ENCODE peak calls at places on chromosomes 2 and 18, in nine cellular contexts. G is gastrocnemius medialis; Z is tibial artery; M is HCT116; O is right cardiac atrium; C is neuronal stem cell; B is adrenal gland; N is CD8-positive, alpha-beta memory T cell; H is upper lobe of right lung. E is an unnamed sample. For H3K4me1 and H3K27me3, the result is how much of the 10 kb centered on the place peaks cover.

GRCh38 chr2:133906926-133907325 is 338.7 kb upstream of the NCKAP5 start:
- DNase-seq in G (no peak), Z (no peak), M (no peak), O (no peak), C (no peak), B (no peak), N (no peak), H (no peak), E (no peak)

GRCh38 chr2:229071292-229071976 is 199.7 kb downstream of the PID1 start:
- DNase-seq in G (no peak), Z (no peak), M (no peak), O (no peak), C (no peak), B (no peak), N (no peak), H (no peak), E (peak)

GRCh38 chr2:115739574-115739973 is 1297.1 kb downstream of the DPP10 start:
- DNase-seq in G (no peak), Z (no peak), M (no peak), O (no peak), C (peak), B (no peak), N (no peak), H (no peak), E (no peak)

GRCh38 chr18:61898576-61899205 is 5.9 kb upstream of the RNF152 start:
- DNase-seq in G (no peak), Z (no peak), M (no peak), O (no peak), C (no peak), B (no peak), N (no peak), H (no peak), E (no peak)

GRCh38 chr2:1223791-1224190 is 189.5 kb upstream of the TPO start:
- DNase-seq in G (no peak), Z (no peak), M (no peak), O (no peak), C (no peak), B (no peak), N (no peak), H (no peak), E (no peak)

GRCh38 chr2:1563943-1564342 is 150.7 kb downstream of the TPO start:
- DNase-seq in G (no peak), Z (no peak), M (no peak), O (no peak), C (no peak), B (no peak), N (no peak), H (no peak), E (no peak)

GRCh38 chr2:99698896-99699295 is 209.1 kb upstream of the REV1 start:
- DNase-seq in G (no peak), Z (no peak), M (no peak), O (no peak), C (no peak), B (no peak), N (no peak), H (no peak), E (no peak)

GRCh38 chr2:198815626-198816025 is 642.1 kb downstream of the SATB2 start:
- DNase-seq in G (no peak), Z (no peak), M (no peak), O (no peak), C (no peak), B (no peak), N (no peak), H (no peak), E (no peak)

GRCh38 chr2:105686588-105686987 is 58.1 kb upstream of the NCK2 start:
- DNase-seq in G (no peak), Z (no peak), M (no peak), O (no peak), C (no peak), B (no peak), N (no peak), H (no peak), E (no peak)

GRCh38 chr2:163553601-163554000 is 182.2 kb downstream of the FIGN start:
- DNase-seq in G (no peak), Z (no peak), M (no peak), O (no peak), C (no peak), B (no peak), N (no peak), H (no peak), E (no peak)

GRCh38 chr2:120760446-120761135 is 24.9 kb downstream of the GLI2 start:
- DNase-seq in G (peak), Z (peak), M (no peak), O (peak), C (no peak), B (no peak), N (no peak), H (peak), E (peak)

GRCh38 chr2:12819098-12819465 is 102.3 kb downstream of the TRIB2 start:
- DNase-seq in G (peak), Z (peak), M (no peak), O (peak), C (no peak), B (peak), N (no peak), H (no peak), E (peak)

GRCh38 chr2:46183426-46183825 is 113.8 kb upstream of the EPAS1 start:
- DNase-seq in G (no peak), Z (no peak), M (no peak), O (no peak), C (no peak), B (no peak), N (no peak), H (no peak), E (no peak)

GRCh38 chr2:62660087-62660486 is 45.4 kb upstream of the EHBP1 start:
- DNase-seq in G (no peak), Z (no peak), M (no peak), O (no peak), C (no peak), B (no peak), N (no peak), H (no peak), E (no peak)
- H3K4me1 ChIP-seq in G (under half), Z (under half), M (under half), O (under half), C (under half), B (under half), N (under half), H (under half), E (under half)

GRCh38 chr2:219493086-219493485 is 5.6 kb upstream of the GMPPA start:
- DNase-seq in G (no peak), Z (no peak), M (no peak), O (no peak), C (no peak), B (no peak), N (no peak), H (no peak), E (no peak)

GRCh38 chr2:219492575-219492974 is 6.1 kb upstream of the GMPPA start:
- DNase-seq in G (no peak), Z (no peak), M (no peak), O (no peak), C (no peak), B (no peak), N (no peak), H (no peak), E (no peak)

GRCh38 chr2:219490600-219491130 is 8.0 kb upstream of the GMPPA start:
- DNase-seq in G (peak), Z (no peak), M (no peak), O (no peak), C (no peak), B (no peak), N (no peak), H (no peak), E (no peak)

GRCh38 chr2:219490186-219490585 is 8.5 kb upstream of the GMPPA start:
- DNase-seq in G (no peak), Z (no peak), M (no peak), O (no peak), C (no peak), B (no peak), N (no peak), H (no peak), E (no peak)

GRCh38 chr2:219491278-219491967 is 7.3 kb upstream of the GMPPA start:
- DNase-seq in G (no peak), Z (no peak), M (no peak), O (no peak), C (no peak), B (no peak), N (no peak), H (no peak), E (peak)
- H3K27me3 ChIP-seq in G (under half), Z (under half), M (under half), O (under half), C (under half), B (under half), N (under half), H (half or more), E (under half)

DNA sequence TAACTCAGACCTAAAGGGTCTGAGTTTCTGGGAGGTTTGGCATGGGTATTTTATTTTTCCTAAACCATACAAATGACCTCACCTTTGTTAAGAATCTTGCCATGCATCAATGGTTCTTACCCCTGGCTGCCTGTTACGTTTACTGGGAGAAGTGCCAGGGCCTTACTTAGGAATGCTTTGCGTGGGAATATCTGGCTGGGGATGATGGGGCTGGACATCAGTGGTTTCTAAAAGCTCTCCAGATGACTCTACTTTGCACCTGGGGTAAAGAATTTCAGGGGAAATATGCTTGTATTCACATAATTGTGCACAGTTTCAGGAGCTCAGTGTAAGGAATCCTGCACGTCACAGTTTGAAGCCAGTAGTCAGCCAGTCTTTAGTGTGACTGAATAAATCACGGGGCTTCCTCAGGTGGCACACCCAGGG is 18.2 kb upstream of the DAW1 start:
- DNase-seq in G (no peak), Z (no peak), M (no peak), O (no peak), C (no peak), B (no peak), N (no peak), H (no peak), E (no peak)
- H3K27ac ChIP-seq in G (no peak), Z (no peak), M (no peak), O (no peak), C (no peak), B (no peak), N (no peak), H (no peak), E (no peak)

DNA sequence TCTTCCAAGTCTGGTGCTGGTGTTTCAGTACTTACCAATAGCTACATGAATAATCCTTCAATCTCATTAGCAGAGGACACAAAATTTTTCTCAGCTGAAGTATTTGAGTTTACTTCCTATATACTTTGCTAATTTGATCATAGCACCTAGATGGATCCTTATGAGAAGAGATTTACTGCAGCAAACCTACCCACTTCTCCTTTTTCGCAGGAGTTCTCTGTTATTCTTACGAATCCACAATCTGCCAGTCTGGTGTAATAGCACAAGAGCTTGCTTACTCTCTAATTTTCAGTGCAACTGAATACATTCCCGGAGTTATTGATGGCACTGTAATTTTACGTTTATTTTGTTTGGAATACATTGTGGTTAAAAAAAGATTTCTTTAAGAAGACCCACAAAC is 553.4 kb downstream of the ARHGAP15 start:
- DNase-seq in G (no peak), Z (no peak), M (no peak), O (no peak), C (no peak), B (no peak), N (no peak), H (no peak), E (no peak)
- H3K4me1 ChIP-seq in G (under half), Z (under half), M (under half), O (under half), C (under half), B (under half), N (under half), H (under half), E (under half)

GRCh38 chr18:23133860-23134779 is 1.2 kb upstream of the CABLES1 start:
- DNase-seq in G (no peak), Z (no peak), M (peak), O (no peak), C (no peak), B (no peak), N (no peak), H (peak), E (no peak)

GRCh38 chr18:23136326-23137092 is 1.2 kb downstream of the CABLES1 start:
- DNase-seq in G (peak), Z (peak), M (no peak), O (peak), C (peak), B (no peak), N (peak), H (peak), E (peak)

GRCh38 chr18:23137093-23137640 is 1.9 kb downstream of the CABLES1 start:
- DNase-seq in G (no peak), Z (no peak), M (no peak), O (no peak), C (peak), B (no peak), N (no peak), H (no peak), E (no peak)

GRCh38 chr18:23134780-23135678 is at the start of gene CABLES1:
- DNase-seq in G (peak), Z (peak), M (no peak), O (peak), C (peak), B (peak), N (peak), H (peak), E (peak)

GRCh38 chr18:23135679-23136325 is 517 bp downstream of the CABLES1 start:
- DNase-seq in G (no peak), Z (peak), M (no peak), O (peak), C (peak), B (no peak), N (no peak), H (peak), E (peak)
- H3K27me3 ChIP-seq in G (under half), Z (under half), M (under half), O (under half), C (under half), B (under half), N (under half), H (under half), E (under half)

DNA sequence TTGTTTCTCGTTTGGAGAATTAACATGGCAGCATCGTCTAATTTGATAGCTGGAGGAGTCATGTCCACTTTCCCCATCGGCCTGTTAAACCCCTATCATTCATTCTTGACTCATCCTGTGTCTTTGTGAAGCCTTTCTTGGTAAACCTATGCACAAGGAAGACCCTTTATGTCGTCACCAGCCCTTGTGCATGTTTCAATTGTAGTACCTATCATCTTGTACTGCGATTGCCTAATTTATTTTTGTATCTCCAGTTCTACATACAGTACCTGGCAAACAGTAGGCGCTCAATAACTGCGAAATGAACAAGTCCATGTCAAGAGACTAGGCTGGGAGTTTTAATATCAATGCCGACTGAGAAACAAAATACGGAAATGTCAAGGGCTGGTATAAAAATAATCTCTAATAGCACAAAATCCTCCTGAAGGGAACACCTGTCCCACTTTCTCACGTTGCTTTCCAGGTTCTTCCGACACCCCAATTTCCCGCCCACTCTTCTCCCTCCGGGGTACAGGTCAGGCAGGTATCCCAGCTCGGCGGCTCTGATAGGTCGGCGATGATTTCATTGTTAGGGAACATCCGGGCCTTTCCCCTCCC is 1.3 kb upstream of the PPM1B start:
- DNase-seq in G (no peak), Z (no peak), M (no peak), O (no peak), C (no peak), B (no peak), N (no peak), H (no peak), E (no peak)
- H3K27ac ChIP-seq in G (peak), Z (peak), M (peak), O (peak), C (peak), B (peak), N (peak), H (peak), E (peak)

GRCh38 chr2:19898592-19899329 is 3.0 kb downstream of the TTC32 start:
- DNase-seq in G (no peak), Z (no peak), M (no peak), O (no peak), C (no peak), B (no peak), N (no peak), H (no peak), E (no peak)

GRCh38 chr2:19897623-19898245 is 4.0 kb downstream of the TTC32 start:
- DNase-seq in G (no peak), Z (no peak), M (no peak), O (no peak), C (no peak), B (no peak), N (no peak), H (no peak), E (no peak)

GRCh38 chr2:19894135-19894792 is 7.5 kb downstream of the TTC32 start:
- DNase-seq in G (no peak), Z (no peak), M (no peak), O (no peak), C (no peak), B (no peak), N (no peak), H (no peak), E (no peak)

GRCh38 chr2:19893520-19894134 is 8.2 kb downstream of the TTC32 start:
- DNase-seq in G (no peak), Z (no peak), M (no peak), O (no peak), C (no peak), B (no peak), N (no peak), H (no peak), E (no peak)

GRCh38 chr2:19895535-19895934 is 6.2 kb downstream of the TTC32 start:
- DNase-seq in G (no peak), Z (no peak), M (no peak), O (no peak), C (no peak), B (no peak), N (no peak), H (no peak), E (no peak)
- H3K4me1 ChIP-seq in G (half or more), Z (under half), M (under half), O (under half), C (under half), B (half or more), N (under half), H (under half), E (under half)

GRCh38 chr2:71807969-71808451 is 339.7 kb downstream of the CYP26B1 start:
- DNase-seq in G (peak), Z (no peak), M (no peak), O (peak), C (no peak), B (no peak), N (no peak), H (no peak), E (peak)

GRCh38 chr2:71803398-71803797 is 344.3 kb downstream of the CYP26B1 start:
- DNase-seq in G (no peak), Z (no peak), M (no peak), O (no peak), C (no peak), B (no peak), N (no peak), H (no peak), E (no peak)

GRCh38 chr2:71804251-71804650 is 343.4 kb downstream of the CYP26B1 start:
- DNase-seq in G (no peak), Z (no peak), M (no peak), O (no peak), C (no peak), B (no peak), N (no peak), H (no peak), E (peak)

GRCh38 chr2:71802556-71802955 is 345.1 kb downstream of the CYP26B1 start:
- DNase-seq in G (peak), Z (no peak), M (no peak), O (no peak), C (no peak), B (no peak), N (no peak), H (no peak), E (no peak)

DNA sequence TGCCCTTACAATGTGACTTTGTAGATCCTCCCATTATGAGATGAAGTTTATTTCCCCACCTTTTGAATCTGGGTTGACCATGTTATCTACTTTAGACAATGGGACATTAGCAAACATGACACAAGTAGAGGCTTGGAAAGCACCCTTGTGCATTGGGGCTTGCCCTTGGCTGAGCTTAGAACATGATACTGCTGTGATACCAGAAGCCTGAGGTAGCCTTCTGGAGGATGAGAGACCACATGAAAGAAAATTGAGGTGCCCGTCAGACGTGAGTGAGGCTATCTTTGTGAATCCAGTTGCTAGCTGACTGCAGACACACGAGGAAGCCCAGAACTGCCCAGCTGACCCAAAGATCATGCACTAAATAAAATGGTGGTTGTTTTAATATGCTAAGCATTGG is 341.2 kb downstream of the CYP26B1 start:
- DNase-seq in G (no peak), Z (no peak), M (no peak), O (no peak), C (no peak), B (no peak), N (no peak), H (no peak), E (no peak)
- H3K27me3 ChIP-seq in G (under half), Z (under half), M (under half), O (under half), C (under half), B (under half), N (under half), H (under half), E (under half)

GRCh38 chr2:67879586-67880290 is 183.1 kb downstream of the C1D start:
- DNase-seq in G (no peak), Z (no peak), M (no peak), O (no peak), C (no peak), B (no peak), N (no peak), H (no peak), E (no peak)

GRCh38 chr2:67876176-67876575 is 186.6 kb downstream of the C1D start:
- DNase-seq in G (no peak), Z (no peak), M (no peak), O (no peak), C (no peak), B (no peak), N (no peak), H (no peak), E (no peak)

GRCh38 chr2:67878743-67879142 is 184.1 kb downstream of the C1D start:
- DNase-seq in G (no peak), Z (no peak), M (no peak), O (no peak), C (no peak), B (no peak), N (no peak), H (no peak), E (no peak)

GRCh38 chr2:67880291-67880761 is 182.5 kb downstream of the C1D start:
- DNase-seq in G (no peak), Z (peak), M (no peak), O (no peak), C (no peak), B (no peak), N (no peak), H (no peak), E (no peak)

GRCh38 chr2:67877281-67877680 is 185.5 kb downstream of the C1D start:
- DNase-seq in G (no peak), Z (no peak), M (no peak), O (no peak), C (no peak), B (no peak), N (no peak), H (no peak), E (no peak)
- H3K27ac ChIP-seq in G (no peak), Z (no peak), M (no peak), O (no peak), C (no peak), B (no peak), N (no peak), H (no peak), E (no peak)